ENCODE peak calls at places on chromosome 16, in seven cellular contexts. N, F, R, I, Z, M and H are unnamed samples.

GRCh38 chr16:57152096-57153093 is 33.4 kb downstream of the PSME3IP1 start:
- DNase-seq in N (no peak), F (no peak), R (no peak), I (no peak), Z (peak), M (no peak), H (no peak)

GRCh38 chr16:66537236-66537635 is 12.7 kb downstream of the TK2 start:
- DNase-seq in N (no peak), F (no peak), R (no peak), I (no peak), Z (no peak), M (no peak), H (no peak)

GRCh38 chr16:30183961-30184429 is 593 bp downstream of the CORO1A start:
- DNase-seq in N (no peak), F (peak), R (no peak), I (no peak), Z (no peak), M (peak), H (peak)

GRCh38 chr16:89322381-89323119 is 105.0 kb downstream of the ZNF778 start:
- DNase-seq in N (peak), F (no peak), R (peak), I (peak), Z (no peak), M (no peak), H (peak)

GRCh38 chr16:87661561-87661960 is 59.3 kb downstream of the JPH3 start:
- DNase-seq in N (no peak), F (peak), R (peak), I (peak), Z (no peak), M (no peak), H (peak)

GRCh38 chr16:30418350-30419181 is 11.2 kb downstream of the ZNF771 start:
- DNase-seq in N (no peak), F (no peak), R (no peak), I (no peak), Z (no peak), M (no peak), H (no peak)

GRCh38 chr16:17450291-17450690 is 20.5 kb downstream of the XYLT1 start:
- DNase-seq in N (no peak), F (no peak), R (no peak), I (no peak), Z (no peak), M (no peak), H (no peak)

GRCh38 chr16:2467301-2468141 is 3.6 kb upstream of the NTN3 start:
- DNase-seq in N (peak), F (peak), R (peak), I (peak), Z (peak), M (no peak), H (peak)

GRCh38 chr16:80341242-80341641 is 199.6 kb upstream of the DYNLRB2 start:
- DNase-seq in N (no peak), F (no peak), R (peak), I (no peak), Z (no peak), M (no peak), H (no peak)